ENCODE peak calls at places on chromosomes 6 and 20, in ten cellular contexts. C is EL; R is fibroblast of mammary gland; I is endothelial cell; F is naive thymus-derived CD4-positive, alpha-beta T cell; S is T-helper 17 cell; H is GM19239; N is CD4-positive, alpha-beta T cell; X is T-helper 2 cell; B is HCT116. P is an unnamed sample.

GRCh38 chr20:43919686-43920403 is 5.2 kb downstream of the TOX2 start:
- DNase-seq in C (no peak), R (no peak), I (no peak), F (no peak), S (no peak), H (no peak), N (no peak), X (no peak), B (no peak), P (no peak)

GRCh38 chr6:47424436-47424836 is 53.2 kb upstream of the CD2AP start:
- DNase-seq in C (no peak), R (no peak), I (no peak), F (no peak), S (no peak), H (no peak), N (no peak), X (no peak), B (no peak), P (no peak)

GRCh38 chr6:106608080-106608668 is 21.1 kb downstream of the RTN4IP1 start:
- DNase-seq in C (peak), R (peak), I (peak), F (peak), S (no peak), H (no peak), N (peak), X (no peak), B (peak), P (peak)

GRCh38 chr6:106185626-106186025 is 99.5 kb downstream of the PRDM1 start:
- DNase-seq in C (no peak), R (no peak), I (no peak), F (no peak), S (no peak), H (no peak), N (no peak), X (no peak), B (no peak), P (no peak)

GRCh38 chr6:20909621-20910020 is 375.4 kb downstream of the CDKAL1 start:
- DNase-seq in C (no peak), R (no peak), I (no peak), F (no peak), S (no peak), H (no peak), N (no peak), X (no peak), B (no peak), P (no peak)

GRCh38 chr6:99590728-99591672 is 15.6 kb upstream of the PRDM13 start:
- DNase-seq in C (no peak), R (no peak), I (no peak), F (no peak), S (no peak), H (no peak), N (no peak), X (no peak), B (no peak), P (no peak)

GRCh38 chr6:21102201-21102600 is 491.4 kb upstream of the SOX4 start:
- DNase-seq in C (no peak), R (no peak), I (no peak), F (no peak), S (no peak), H (no peak), N (no peak), X (no peak), B (no peak), P (no peak)

GRCh38 chr6:54002118-54002517 is 109.1 kb upstream of the MLIP start:
- DNase-seq in C (peak), R (no peak), I (no peak), F (no peak), S (no peak), H (no peak), N (no peak), X (no peak), B (no peak), P (no peak)

GRCh38 chr6:124970243-124970642 is 8.0 kb downstream of the RNF217 start:
- DNase-seq in C (no peak), R (peak), I (no peak), F (no peak), S (no peak), H (no peak), N (no peak), X (no peak), B (no peak), P (no peak)

GRCh38 chr6:13012271-13012670 is 295.7 kb downstream of the PHACTR1 start:
- DNase-seq in C (no peak), R (no peak), I (no peak), F (no peak), S (no peak), H (no peak), N (no peak), X (no peak), B (no peak), P (no peak)

GRCh38 chr20:45433316-45433715 is 17.4 kb downstream of the PIGT start:
- DNase-seq in C (peak), R (peak), I (no peak), F (no peak), S (no peak), H (no peak), N (no peak), X (no peak), B (no peak), P (no peak)

GRCh38 chr20:25254986-25255680 is 7.2 kb downstream of the PYGB start:
- DNase-seq in C (no peak), R (no peak), I (no peak), F (no peak), S (no peak), H (no peak), N (no peak), X (no peak), B (no peak), P (no peak)

GRCh38 chr6:45209762-45210161 is 118.4 kb upstream of the RUNX2 start:
- DNase-seq in C (peak), R (peak), I (no peak), F (no peak), S (no peak), H (no peak), N (no peak), X (no peak), B (no peak), P (no peak)

GRCh38 chr6:29797120-29797519 is 30.5 kb upstream of the HLA-G start:
- DNase-seq in C (peak), R (peak), I (no peak), F (no peak), S (no peak), H (no peak), N (no peak), X (no peak), B (no peak), P (no peak)

GRCh38 chr20:51016521-51016920 is 6.4 kb downstream of the KCNG1 start:
- DNase-seq in C (no peak), R (no peak), I (no peak), F (no peak), S (no peak), H (no peak), N (no peak), X (no peak), B (no peak), P (no peak)

GRCh38 chr6:124888581-124889371 is 73.5 kb upstream of the RNF217 start:
- DNase-seq in C (no peak), R (peak), I (no peak), F (no peak), S (no peak), H (no peak), N (no peak), X (no peak), B (no peak), P (no peak)

GRCh38 chr20:41738584-41739193 is 120.5 kb upstream of the CHD6 start:
- DNase-seq in C (peak), R (peak), I (peak), F (no peak), S (no peak), H (peak), N (peak), X (no peak), B (peak), P (peak)

GRCh38 chr6:108576724-108577123 is 16.0 kb downstream of the FOXO3 start:
- DNase-seq in C (no peak), R (peak), I (no peak), F (no peak), S (no peak), H (no peak), N (no peak), X (no peak), B (no peak), P (no peak)

GRCh38 chr20:52457826-52458225 is 266.2 kb upstream of the ZFP64 start:
- DNase-seq in C (no peak), R (peak), I (no peak), F (no peak), S (no peak), H (no peak), N (no peak), X (no peak), B (no peak), P (no peak)

GRCh38 chr20:53028337-53029007 is 56.3 kb downstream of the TSHZ2 start:
- DNase-seq in C (no peak), R (peak), I (no peak), F (no peak), S (no peak), H (no peak), N (no peak), X (no peak), B (no peak), P (no peak)

P was measured in DND-41.